ENCODE peak calls at places on chromosomes 16 and 17, in seven cellular contexts. O, X, S, R, C, Q and B are unnamed samples.

GRCh38 chr16:70395345-70395901 is 43.5 kb downstream of the ST3GAL2 start:
- DNase-seq in O (peak; percentile 35), X (peak; percentile 18), S (peak; percentile 55), R (no peak), C (peak; percentile 71), Q (peak; percentile 79), B (no peak)

GRCh38 chr17:46822388-46822921 is 4.0 kb upstream of the WNT3 start:
- DNase-seq in O (no peak), X (no peak), S (no peak), R (no peak), C (peak; percentile 58), Q (no peak), B (no peak)

GRCh38 chr16:22425847-22426246 is 51.4 kb upstream of the CDR2 start:
- DNase-seq in O (no peak), X (no peak), S (peak; percentile 9), R (no peak), C (no peak), Q (no peak), B (no peak)

GRCh38 chr16:87127061-87127765 is 190.0 kb downstream of the C16orf95 start:
- DNase-seq in O (no peak), X (no peak), S (no peak), R (no peak), C (no peak), Q (no peak), B (no peak)

GRCh38 chr16:8962393-8963009 is 1.2 kb downstream of the USP7 start:
- DNase-seq in O (no peak), X (no peak), S (peak; percentile 16), R (no peak), C (peak; percentile 26), Q (no peak), B (no peak)

GRCh38 chr17:10192963-10193362 is 5.4 kb downstream of the GAS7 start:
- DNase-seq in O (no peak), X (no peak), S (no peak), R (no peak), C (no peak), Q (peak; percentile 41), B (no peak)

GRCh38 chr17:40363480-40363838 is 1.1 kb downstream of the GJD3 start:
- DNase-seq in O (no peak), X (no peak), S (no peak), R (no peak), C (no peak), Q (no peak), B (no peak)

GRCh38 chr17:63116967-63117366 is 150.9 kb downstream of the TANC2 start:
- DNase-seq in O (no peak), X (peak; percentile 53), S (peak; percentile 38), R (no peak), C (no peak), Q (no peak), B (no peak)

GRCh38 chr17:70137451-70138230 is 31.7 kb upstream of the KCNJ2 start:
- DNase-seq in O (no peak), X (peak; percentile 69), S (peak; percentile 80), R (peak; percentile 2), C (peak; percentile 10), Q (peak; percentile 60), B (peak; percentile 74)

GRCh38 chr16:67847064-67847861 is at the start of gene CENPT:
- DNase-seq in O (peak; percentile 15), X (peak; percentile 81), S (peak; percentile 86), R (peak; percentile 37), C (no peak), Q (peak; percentile 62), B (peak; percentile 81)

GRCh38 chr16:4507588-4508345 is 30.8 kb downstream of the CDIP1 start:
- DNase-seq in O (no peak), X (no peak), S (no peak), R (no peak), C (no peak), Q (no peak), B (no peak)

GRCh38 chr17:82410014-82410716 is 8.0 kb upstream of the HEXD start:
- DNase-seq in O (no peak), X (no peak), S (no peak), R (no peak), C (no peak), Q (no peak), B (no peak)

GRCh38 chr17:67139784-67140665 is 95.7 kb downstream of the CACNG1 start:
- DNase-seq in O (no peak), X (peak; percentile 3), S (peak; percentile 61), R (no peak), C (no peak), Q (peak; percentile 71), B (no peak)

GRCh38 chr16:5024632-5025031 is 9.1 kb downstream of the NAGPA start:
- DNase-seq in O (no peak), X (peak; percentile 17), S (peak; percentile 62), R (no peak), C (no peak), Q (peak; percentile 50), B (no peak)

GRCh38 chr16:53372942-53373871 is 61.1 kb upstream of the RBL2 start:
- DNase-seq in O (peak; percentile 43), X (no peak), S (no peak), R (no peak), C (peak; percentile 74), Q (no peak), B (no peak)